ENCODE peak calls at places on chromosomes 4 and X, in four cellular contexts. W is fibroblast of mammary gland, M is T-helper 1 cell, E is left lung. T is an unnamed sample.

GRCh38 chr4:128573781-128574508 is 235.6 kb upstream of the JADE1 start:
- DNase-seq in W (peak; percentile 79), M (no peak), E (no peak), T (no peak)

GRCh38 chr4:175346381-175346780 is 428.2 kb downstream of the ADAM29 start:
- DNase-seq in W (peak; percentile 37), M (no peak), E (no peak), T (no peak)

GRCh38 chrX:6959006-6959405 is 188.5 kb upstream of the STS start:
- DNase-seq in W (no peak), M (no peak), E (no peak), T (no peak)

GRCh38 chr4:33171873-33172550 is 2451.8 kb downstream of the PCDH7 start:
- DNase-seq in W (no peak), M (no peak), E (no peak), T (no peak)

GRCh38 chr4:121777625-121778024 is 12.7 kb upstream of the SMIM43 start:
- DNase-seq in W (no peak), M (no peak), E (no peak), T (no peak)

GRCh38 chr4:140109626-140110213 is 44.3 kb downstream of the MAML3 start:
- DNase-seq in W (no peak), M (no peak), E (no peak), T (no peak)

GRCh38 chrX:52988985-52989917 is 30.9 kb upstream of the FAM156A start:
- DNase-seq in W (peak; percentile 10), M (no peak), E (no peak), T (no peak)

GRCh38 chr4:71540749-71541269 is 202.0 kb downstream of the SLC4A4 start:
- DNase-seq in W (no peak), M (no peak), E (no peak), T (no peak)

GRCh38 chr4:158581161-158581560 is 59.5 kb downstream of the RXFP1 start:
- DNase-seq in W (peak; percentile 67), M (no peak), E (no peak), T (no peak)

GRCh38 chr4:93828332-93828829 is at the start of gene ATOH1:
- DNase-seq in W (peak; percentile 2), M (no peak), E (no peak), T (no peak)

GRCh38 chrX:45577361-45577760 is 376.7 kb upstream of the DIPK2B start:
- DNase-seq in W (no peak), M (no peak), E (no peak), T (no peak)

GRCh38 chr4:18022572-18023039 is 1.1 kb upstream of the LCORL start:
- DNase-seq in W (no peak), M (no peak), E (no peak), T (no peak)

GRCh38 chr4:118351851-118352827 is 664 bp downstream of the PRSS12 start:
- DNase-seq in W (peak; percentile 24), M (peak; percentile 1), E (peak; percentile 34), T (no peak)

GRCh38 chr4:62644372-62644771 is 1444.2 kb downstream of the ADGRL3 start:
- DNase-seq in W (peak; percentile 1), M (no peak), E (no peak), T (no peak)

GRCh38 chrX:65697915-65698796 is 30.7 kb downstream of the MSN start:
- DNase-seq in W (no peak), M (peak; percentile 53), E (peak; percentile 76), T (peak; percentile 43)

GRCh38 chr4:74408639-74409038 is 36.3 kb upstream of the AREG start:
- DNase-seq in W (peak; percentile 51), M (no peak), E (no peak), T (no peak)

GRCh38 chr4:5992171-5993062 is 25.8 kb downstream of the C4orf50 start:
- DNase-seq in W (no peak), M (no peak), E (no peak), T (no peak)

GRCh38 chr4:153082322-153083301 is 121.6 kb upstream of the TRIM2 start:
- DNase-seq in W (no peak), M (no peak), E (no peak), T (no peak)

GRCh38 chr4:188403272-188403671 is 264.0 kb downstream of the TRIML1 start:
- DNase-seq in W (peak; percentile 37), M (no peak), E (no peak), T (no peak)

GRCh38 chr4:142021181-142021580 is 384.8 kb downstream of the IL15 start:
- DNase-seq in W (no peak), M (no peak), E (no peak), T (no peak)

GRCh38 chr4:169152104-169152503 is 118.7 kb downstream of the SH3RF1 start:
- DNase-seq in W (no peak), M (no peak), E (no peak), T (no peak)

GRCh38 chr4:138673053-138673452 is 342.5 kb upstream of the NOCT start:
- DNase-seq in W (no peak), M (no peak), E (no peak), T (no peak)

GRCh38 chr4:73315091-73315490 is 56.5 kb upstream of the ANKRD17 start:
- DNase-seq in W (peak; percentile 96), M (no peak), E (no peak), T (no peak)